ENCODE peak calls at places on chromosomes 2 and 18, in five cellular contexts. S is colonic mucosa, L is PC-3, W is upper lobe of right lung, M is lower leg skin. J is an unnamed sample.
A peak's percentile ranks its signal among the peaks of the same experiment; 100 is the strongest.

GRCh38 chr18:5284808-5285207 is 10.7 kb downstream of the ZBTB14 start:
- DNase-seq in S (no peak), W (no peak), M (no peak), L (no peak), J (peak; percentile 33)

GRCh38 chr2:110105608-110106467 is 9.8 kb downstream of the MALL start:
- DNase-seq in L (peak; percentile 99), S (peak; percentile 82), W (no peak), M (peak; percentile 84), J (peak; percentile 40)

GRCh38 chr2:137924019-137924418 is 40.3 kb upstream of the HNMT start:
- DNase-seq in M (no peak), L (no peak), W (no peak), S (no peak), J (peak; percentile 11)

GRCh38 chr18:35494281-35494825 is 3.4 kb downstream of the INO80C start:
- DNase-seq in M (peak; percentile 36), S (no peak), L (no peak), W (no peak), J (no peak)

GRCh38 chr2:202377308-202377736 is 1.2 kb downstream of the BMPR2 start:
- DNase-seq in S (peak; percentile 49), W (peak; percentile 80), M (peak; percentile 83), L (peak; percentile 43), J (no peak)

GRCh38 chr18:72727776-72728175 is 140.0 kb downstream of the NETO1 start:
- DNase-seq in W (no peak), S (no peak), L (peak; percentile 51), M (no peak), J (no peak)

GRCh38 chr2:223758131-223758840 is 79.1 kb downstream of the AP1S3 start:
- DNase-seq in W (no peak), S (no peak), M (no peak), L (no peak), J (no peak)

GRCh38 chr2:177161741-177162440 is 50.7 kb upstream of the HNRNPA3 start:
- DNase-seq in W (no peak), M (no peak), S (no peak), L (peak; percentile 71), J (peak; percentile 56)

GRCh38 chr2:49226360-49226759 is 72.0 kb upstream of the FSHR start:
- DNase-seq in S (no peak), L (no peak), W (no peak), M (no peak), J (no peak)

GRCh38 chr2:10675126-10675525 is 14.6 kb downstream of the NOL10 start:
- DNase-seq in L (no peak), M (no peak), W (no peak), S (no peak), J (no peak)

GRCh38 chr18:26685438-26686173 is 137.3 kb upstream of the KCTD1 start:
- DNase-seq in M (no peak), S (no peak), L (no peak), W (no peak), J (no peak)

GRCh38 chr2:42050350-42051167 is 2.7 kb downstream of the PKDCC start:
- DNase-seq in M (no peak), L (no peak), W (no peak), S (peak; percentile 59), J (peak; percentile 42)

GRCh38 chr2:135422898-135423297 is 108.1 kb downstream of the ZRANB3 start:
- DNase-seq in W (no peak), S (no peak), L (no peak), M (no peak), J (no peak)

GRCh38 chr2:227881866-227882517 is 10.6 kb downstream of the DAW1 start:
- DNase-seq in S (no peak), L (peak; percentile 71), W (no peak), M (no peak), J (peak; percentile 35)

GRCh38 chr2:222423632-222424280 is 587 bp upstream of the SGPP2 start:
- DNase-seq in M (no peak), W (peak; percentile 72), L (no peak), S (no peak), J (peak; percentile 22)

GRCh38 chr2:218996937-218997336 is 3.7 kb upstream of the CRYBA2 start:
- DNase-seq in S (peak; percentile 46), L (no peak), M (no peak), W (no peak), J (no peak)

GRCh38 chr2:135925571-135925970 is 49.3 kb upstream of the MCM6 start:
- DNase-seq in W (no peak), L (no peak), S (no peak), M (no peak), J (peak; percentile 28)

DNA sequence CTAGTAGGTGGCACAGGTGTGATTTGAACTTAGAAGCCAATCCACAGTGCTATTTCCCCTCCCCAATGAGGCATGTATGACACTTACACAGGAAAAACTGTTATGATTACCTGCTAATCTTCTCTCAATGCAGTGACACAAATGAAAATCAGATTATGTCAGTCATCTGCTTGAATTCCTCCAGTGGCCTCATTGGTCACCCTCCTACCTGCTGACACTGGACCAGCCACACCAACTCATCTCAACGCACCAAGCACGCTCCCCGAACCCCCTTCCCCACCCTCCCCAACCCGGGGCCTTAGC is 82.2 kb upstream of the SEC11C start:
- DNase-seq in L (no peak), M (no peak), S (no peak), W (no peak), J (no peak)
- TF ChIP-seq CTCF in L (no peak), M (no peak), S (no peak), W (no peak), J (no peak)

GRCh38 chr18:79413025-79413424 is 17.3 kb downstream of the NFATC1 start:
- DNase-seq in S (no peak), M (no peak), W (no peak), L (no peak), J (no peak)
- H3K4me3 ChIP-seq in S (no peak overlapping the region), M (no peak overlapping the region), W (no peak overlapping the region), L (no peak overlapping the region), J (no peak overlapping the region)

DNA sequence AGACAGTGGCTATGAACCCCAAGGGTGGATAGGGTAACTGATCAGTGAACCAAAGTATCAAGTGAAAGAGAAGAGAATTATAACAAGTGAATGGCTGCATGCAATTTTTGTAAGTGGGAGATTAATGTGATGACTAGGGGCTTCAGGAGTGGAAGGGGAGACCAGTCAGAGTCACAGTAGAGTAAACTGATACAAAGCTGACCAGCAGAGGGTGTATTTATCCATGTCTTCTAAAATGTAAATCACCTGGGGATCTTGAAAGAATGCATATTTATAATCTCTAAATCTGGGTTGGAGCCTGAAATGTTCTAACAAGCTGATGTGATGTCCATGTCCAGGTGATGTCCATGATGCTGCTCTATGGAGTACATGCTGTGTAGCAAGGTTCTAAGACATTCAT is 1351.3 kb upstream of the CHAC2 start:
- DNase-seq in L (peak; percentile 47), S (no peak), W (no peak), M (no peak), J (peak; percentile 16)
- TF ChIP-seq CTCF in L (peak; percentile 60), S (no peak), W (no peak), M (no peak), J (peak; percentile 17)

GRCh38 chr2:7701807-7702206 is 784.6 kb downstream of the RNF144A start:
- DNase-seq in M (no peak), S (no peak), L (peak; percentile 50), W (no peak), J (no peak)
- H3K4me3 ChIP-seq in M (no peak overlapping the region), S (no peak overlapping the region), L (no peak overlapping the region), W (no peak overlapping the region), J (no peak overlapping the region)

GRCh38 chr18:47618758-47619157 is 311.7 kb downstream of the SMAD2 start:
- DNase-seq in L (no peak), S (no peak), W (no peak), M (no peak), J (no peak)
- TF ChIP-seq CTCF in L (no peak), S (no peak), W (no peak), M (no peak), J (no peak)

DNA sequence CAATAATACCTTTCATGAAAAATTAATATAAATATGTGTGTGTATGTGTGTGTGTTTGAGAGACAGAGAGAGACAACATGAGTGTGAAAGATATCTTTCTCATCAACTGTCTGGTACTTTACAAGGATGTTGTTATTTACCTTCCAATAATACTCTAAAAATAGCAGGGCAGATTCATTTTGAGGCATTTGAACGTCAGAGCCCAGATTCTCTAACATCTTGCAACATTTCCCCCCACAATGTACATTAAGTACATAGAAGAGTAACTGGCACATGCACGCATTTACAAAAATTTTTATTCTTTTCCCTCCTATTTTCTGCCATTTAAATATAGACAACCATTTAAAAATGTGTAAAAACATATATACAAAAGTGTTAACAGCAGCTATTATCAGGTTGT is 100.9 kb downstream of the PID1 start:
- DNase-seq in L (no peak), M (no peak), W (no peak), S (no peak), J (peak; percentile 51)
- H3K4me3 ChIP-seq in L (no peak overlapping the region), M (no peak overlapping the region), W (no peak overlapping the region), S (no peak overlapping the region), J (no peak overlapping the region)

GRCh38 chr2:203394519-203395227 is 66.5 kb downstream of the ABI2 start:
- DNase-seq in M (no peak), S (no peak), L (no peak), W (no peak), J (peak; percentile 20)
- TF ChIP-seq CTCF in M (no peak), S (no peak), L (peak; percentile 46), W (no peak), J (no peak)

DNA sequence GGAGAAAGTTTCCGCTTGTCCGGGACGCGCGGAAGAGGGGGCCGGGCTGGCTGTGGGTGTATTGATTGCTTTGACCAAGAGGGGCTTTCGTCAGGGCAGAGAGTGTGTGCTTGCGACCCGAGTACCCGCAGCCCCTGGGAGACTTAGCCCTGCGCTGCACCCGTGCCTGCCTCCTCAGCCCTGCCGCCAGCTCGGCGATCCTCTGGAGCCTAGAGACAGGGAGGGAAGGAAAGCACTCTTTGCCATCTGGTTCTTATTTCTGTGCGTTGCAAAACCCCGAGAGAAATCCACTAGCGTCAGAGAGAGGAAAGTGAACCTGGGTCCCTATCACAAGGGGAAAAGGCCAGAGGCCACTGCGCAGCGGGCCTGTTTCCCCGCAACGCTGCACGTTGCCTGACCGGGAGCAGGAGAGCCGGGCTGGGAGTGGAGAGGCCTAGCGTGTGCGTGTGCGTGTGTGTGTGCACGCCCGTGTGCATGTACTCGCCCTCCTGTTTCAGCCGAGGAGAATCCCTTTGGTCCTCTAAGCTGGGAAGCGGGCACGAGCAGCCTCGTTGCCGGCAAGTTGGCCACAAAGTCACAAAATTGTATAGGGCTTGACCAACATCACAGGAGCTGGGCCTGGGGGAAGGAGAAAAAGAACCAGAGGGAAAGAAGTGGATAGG is 1.7 kb downstream of the SIX3 start:
- DNase-seq in L (no peak), M (no peak), W (no peak), S (no peak), J (no peak)
- H3K4me3 ChIP-seq in L (no peak overlapping the region), M (no peak overlapping the region), W (peak overlapping the region; percentile 36), S (peak overlapping the region; percentile 10), J (no peak overlapping the region)

GRCh38 chr18:46097853-46098615 is at the start of gene ATP5F1A:
- DNase-seq in L (peak; percentile 52), S (peak; percentile 91), M (peak; percentile 97), W (peak; percentile 92), J (peak; percentile 83)
- TF ChIP-seq CTCF in L (no peak), S (no peak), M (no peak), W (no peak), J (no peak)